ENCODE peak calls at places on chromosomes 6 and 20, in four cellular contexts. P, F, T and B are unnamed samples.
A peak's percentile ranks its signal among the peaks of the same experiment; 100 is the strongest.

GRCh38 chr20:58102252-58102651 is 126.2 kb downstream of the ANKRD60 start:
- DNase-seq in P (no peak), F (no peak), T (no peak), B (no peak)

GRCh38 chr6:135236732-135237131 is 55.6 kb downstream of the MYB start:
- DNase-seq in P (no peak), F (no peak), T (no peak), B (no peak)

GRCh38 chr6:149934249-149935156 is 7.3 kb upstream of the ULBP2 start:
- DNase-seq in P (no peak), F (peak; percentile 61), T (peak; percentile 34), B (peak; percentile 64)

GRCh38 chr20:36493801-36494114 is 47.6 kb upstream of the MYL9 start:
- DNase-seq in P (no peak), F (no peak), T (no peak), B (no peak)

GRCh38 chr6:4632411-4632810 is 143.8 kb upstream of the CDYL start:
- DNase-seq in P (no peak), F (no peak), T (no peak), B (no peak)

GRCh38 chr20:57217802-57218201 is 48.6 kb downstream of the BMP7 start:
- DNase-seq in P (no peak), F (no peak), T (no peak), B (no peak)

GRCh38 chr20:64044484-64045247 is 4.8 kb downstream of the SOX18 start:
- DNase-seq in P (no peak), F (no peak), T (no peak), B (no peak)

GRCh38 chr6:107045733-107046312 is 17.8 kb downstream of the MTRES1 start:
- DNase-seq in P (no peak), F (no peak), T (no peak), B (no peak)

GRCh38 chr20:3323398-3323797 is 84.1 kb downstream of the DNAAF9 start:
- DNase-seq in P (no peak), F (peak; percentile 19), T (no peak), B (no peak)

GRCh38 chr6:62039602-62040001 is 246.4 kb downstream of the KHDRBS2 start:
- DNase-seq in P (no peak), F (no peak), T (no peak), B (no peak)

GRCh38 chr6:90074161-90074560 is 179.9 kb downstream of the GJA10 start:
- DNase-seq in P (no peak), F (no peak), T (no peak), B (peak; percentile 15)

GRCh38 chr20:50280851-50281655 is 90.4 kb downstream of the CEBPB start:
- DNase-seq in P (no peak), F (no peak), T (no peak), B (no peak)

GRCh38 chr6:166707045-166707444 is 80.0 kb upstream of the RPS6KA2 start:
- DNase-seq in P (peak; percentile 34), F (peak; percentile 33), T (no peak), B (peak; percentile 22)

GRCh38 chr6:167788531-167788903 is 38.2 kb upstream of the AFDN start:
- DNase-seq in P (no peak), F (no peak), T (no peak), B (no peak)

GRCh38 chr20:62535964-62536363 is 60.2 kb upstream of the GATA5 start:
- DNase-seq in P (no peak), F (no peak), T (no peak), B (no peak)

GRCh38 chr6:43091592-43091991 is 15.5 kb downstream of the PTK7 start:
- DNase-seq in P (no peak), F (no peak), T (no peak), B (no peak)

GRCh38 chr6:157627195-157627966 is 195.7 kb upstream of the SNX9 start:
- DNase-seq in P (no peak), F (no peak), T (no peak), B (no peak)

GRCh38 chr6:68279793-68280557 is 355.1 kb upstream of the ADGRB3 start:
- DNase-seq in P (no peak), F (no peak), T (no peak), B (no peak)

GRCh38 chr6:151306269-151306783 is 66.6 kb downstream of the AKAP12 start:
- DNase-seq in P (no peak), F (no peak), T (no peak), B (no peak)

DNA sequence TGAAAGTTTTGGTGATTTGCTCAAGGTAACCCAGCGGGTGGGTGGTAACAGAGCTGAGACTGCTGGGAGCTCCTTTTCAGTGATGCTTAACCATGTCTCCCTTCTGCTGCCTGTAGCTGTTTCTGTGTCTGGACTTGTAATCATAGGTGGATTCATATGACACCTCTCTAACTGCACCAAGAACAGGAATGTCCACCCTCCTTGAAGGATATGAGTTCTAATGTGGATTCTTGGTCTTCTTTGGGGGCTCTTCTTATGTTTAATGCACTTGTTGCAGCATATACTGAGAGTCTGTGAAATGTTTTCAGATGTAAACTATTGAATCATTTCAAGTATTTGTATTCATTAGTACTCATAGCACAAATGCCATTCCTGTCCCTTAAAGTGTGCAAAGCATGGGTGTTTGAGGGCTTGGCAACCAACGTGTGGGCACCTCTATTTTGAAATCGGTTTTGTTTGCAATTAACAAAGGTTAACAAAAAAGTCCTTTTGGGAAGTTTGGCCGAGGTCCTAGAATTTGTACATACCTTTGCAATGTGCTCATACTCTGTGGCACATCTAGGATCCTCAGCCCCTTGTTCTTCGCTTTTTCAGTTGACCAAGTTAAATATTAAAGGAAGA is 138.0 kb downstream of the SOX4 start:
- DNase-seq in P (no peak), F (no peak), T (no peak), B (peak; percentile 63)
- TF ChIP-seq CBX5 in P (no peak), F (no peak), T (no peak), B (no peak)

DNA sequence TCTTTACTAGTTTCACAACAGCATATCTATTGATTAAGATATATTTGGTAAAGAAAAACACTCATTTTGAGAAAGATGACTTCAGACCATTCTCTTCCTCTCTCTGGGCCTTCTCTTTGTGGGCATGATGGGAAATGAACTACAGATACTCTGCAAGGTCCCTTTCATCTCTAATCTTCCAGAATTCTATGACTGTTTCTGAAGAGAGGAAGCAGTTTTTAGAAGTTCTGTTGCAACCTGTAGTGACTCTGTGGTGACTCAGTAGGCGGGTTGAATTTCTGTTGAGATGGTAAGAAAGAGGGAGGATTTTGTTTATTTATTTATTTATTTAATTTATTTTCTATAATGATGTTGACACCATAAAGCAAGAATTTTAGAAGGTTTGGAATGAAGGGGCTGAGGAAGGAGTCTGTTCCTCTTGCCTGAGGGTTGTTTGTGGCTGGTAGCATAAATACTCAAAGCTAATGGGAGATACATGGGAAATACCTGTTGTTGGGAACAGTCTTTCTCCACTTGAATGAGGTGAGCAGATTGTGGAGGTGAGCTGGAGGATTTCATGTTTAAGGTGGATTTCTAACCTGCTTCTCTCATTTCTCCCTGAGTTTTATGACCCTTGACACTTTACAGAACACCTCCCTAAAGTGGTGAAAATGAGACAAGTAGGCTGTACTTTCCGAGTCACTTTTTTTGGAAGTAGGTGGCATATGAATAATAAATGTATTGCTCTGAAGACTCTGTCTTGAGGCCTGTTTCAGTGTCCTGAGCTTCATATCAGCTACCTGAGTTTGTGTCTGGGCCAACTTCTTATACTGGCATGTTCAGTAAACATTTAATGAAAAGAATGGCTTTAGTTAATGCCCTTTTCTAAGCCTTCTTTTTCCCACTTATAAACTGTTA is 15.0 kb downstream of the ACSS2 start:
- DNase-seq in P (no peak), F (no peak), T (no peak), B (no peak)
- TF ChIP-seq CBX5 in P (no peak), F (no peak), T (no peak), B (no peak)

GRCh38 chr20:24866742-24867141 is 82.3 kb upstream of the CST7 start:
- DNase-seq in P (no peak), F (no peak), T (no peak), B (no peak)
- TF ChIP-seq CBX5 in P (no peak), F (no peak), T (no peak), B (no peak)

DNA sequence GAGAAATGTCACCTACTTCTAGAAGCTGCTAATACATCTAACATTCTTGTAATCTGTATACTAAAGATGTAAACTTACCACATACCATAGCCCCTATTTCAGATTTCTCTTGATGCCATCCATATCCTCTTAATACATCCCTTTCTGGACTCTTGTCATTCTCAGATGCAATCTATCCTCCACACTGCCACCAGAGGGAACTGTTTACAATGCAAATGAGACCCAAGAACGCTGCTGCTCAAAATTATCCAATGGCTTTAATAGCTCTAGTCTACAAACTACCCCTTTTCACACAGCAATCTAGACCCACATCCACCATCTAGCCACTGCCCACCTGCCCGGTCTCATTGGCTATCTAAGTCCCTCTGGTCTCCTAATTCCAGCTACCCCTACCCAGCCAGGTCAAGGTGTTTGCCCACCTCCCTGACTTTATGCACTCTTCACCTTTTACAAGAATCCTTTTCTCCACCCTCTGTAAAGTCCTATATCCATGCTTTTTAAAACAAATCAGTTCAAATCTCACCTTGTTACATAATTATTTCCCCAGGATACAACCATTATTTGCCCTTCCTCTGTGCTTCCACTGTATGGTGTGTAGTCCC is 14.8 kb downstream of the FAXC start:
- DNase-seq in P (no peak), F (peak; percentile 51), T (peak; percentile 21), B (peak; percentile 58)
- TF ChIP-seq CBX5 in P (no peak), F (no peak), T (no peak), B (no peak)

GRCh38 chr20:47318596-47319516 is 37.6 kb downstream of the ZMYND8 start:
- DNase-seq in P (no peak), F (peak; percentile 68), T (no peak), B (peak; percentile 62)
- TF ChIP-seq CBX5 in P (no peak), F (no peak), T (no peak), B (no peak)

DNA sequence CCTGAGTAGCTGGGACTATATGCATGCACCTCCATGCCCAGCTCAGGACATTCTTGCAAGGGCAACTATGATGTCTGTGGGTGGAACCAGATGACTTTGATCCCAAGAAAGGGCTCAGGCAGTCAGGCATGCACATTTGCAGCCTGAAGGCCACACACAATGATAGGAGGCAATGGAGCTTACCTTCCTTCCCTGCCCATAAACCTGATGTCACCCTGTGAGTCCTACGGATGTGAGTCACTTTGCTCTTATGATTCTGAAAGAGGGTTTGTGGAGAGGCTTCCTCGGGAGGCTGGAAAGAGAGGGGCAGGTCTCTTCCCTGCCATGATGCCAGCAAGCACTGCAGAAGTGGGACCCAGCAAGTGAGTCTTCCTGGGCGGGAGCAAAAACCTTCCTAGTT is 202.4 kb downstream of the LY86 start:
- DNase-seq in P (no peak), F (no peak), T (no peak), B (peak; percentile 33)
- TF ChIP-seq CBX5 in P (no peak), F (no peak), T (no peak), B (no peak)